ENCODE peak calls at places on chromosomes 4 and X, in nine cellular contexts. P, Q, L, R, A, C, X, W and F are unnamed samples.

GRCh38 chr4:90769251-90769650 is 642.1 kb downstream of the CCSER1 start:
- DNase-seq in Q (no peak), R (no peak), X (no peak), A (no peak), W (no peak), L (no peak), P (no peak), C (no peak), F (no peak)

GRCh38 chrX:94977562-94977961 is 1303.6 kb downstream of the FAM133A start:
- DNase-seq in X (no peak), A (no peak), P (no peak), W (no peak), L (no peak), R (no peak), C (no peak), Q (no peak), F (no peak)

GRCh38 chr4:87274327-87274726 is 48.4 kb downstream of the HSD17B13 start:
- DNase-seq in C (no peak), X (no peak), W (no peak), Q (no peak), A (no peak), P (no peak), L (no peak), R (no peak), F (no peak)

GRCh38 chr4:109730294-109731051 is 603 bp upstream of the PLA2G12A start:
- DNase-seq in A (no peak), C (no peak), W (no peak), R (peak; percentile 65), X (no peak), Q (peak; percentile 82), L (no peak), P (peak; percentile 18), F (no peak)

GRCh38 chr4:67744561-67745283 is 9.5 kb downstream of the GNRHR start:
- DNase-seq in W (no peak), X (no peak), R (no peak), L (no peak), C (no peak), A (no peak), Q (peak; percentile 78), P (no peak), F (no peak)

GRCh38 chr4:8710416-8710815 is 117.9 kb downstream of the CPZ start:
- DNase-seq in L (no peak), W (no peak), R (no peak), Q (no peak), A (no peak), C (no peak), P (no peak), X (no peak), F (no peak)

GRCh38 chr4:108446554-108446953 is 173.8 kb upstream of the RPL34 start:
- DNase-seq in Q (no peak), R (no peak), L (no peak), X (no peak), W (no peak), C (no peak), P (no peak), A (no peak), F (no peak)

GRCh38 chr4:76738081-76738931 is 159.6 kb downstream of the SOWAHB start:
- DNase-seq in R (peak; percentile 31), L (no peak), C (no peak), Q (peak; percentile 94), P (peak; percentile 91), X (no peak), W (no peak), A (no peak), F (no peak)

GRCh38 chr4:48016141-48017107 is at the start of the genes CNGA1 and NIPAL1:
- DNase-seq in R (peak; percentile 89), A (peak; percentile 69), P (no peak), X (peak; percentile 64), W (peak; percentile 71), L (peak; percentile 62), Q (peak; percentile 81), C (peak; percentile 62), F (peak; percentile 66)

GRCh38 chrX:46198858-46199257 is 346.4 kb downstream of the ZNF674 start:
- DNase-seq in W (no peak), R (no peak), Q (no peak), L (no peak), C (no peak), P (no peak), X (no peak), A (no peak), F (peak; percentile 73)

GRCh38 chr4:70759126-70759525 is 37.4 kb downstream of the RUFY3 start:
- DNase-seq in A (no peak), W (no peak), L (no peak), X (no peak), R (no peak), Q (no peak), P (no peak), C (no peak), F (no peak)

GRCh38 chr4:73172166-73172565 is 86.4 kb downstream of the ANKRD17 start:
- DNase-seq in X (no peak), P (no peak), C (no peak), R (no peak), W (no peak), Q (no peak), A (no peak), L (no peak), F (no peak)

GRCh38 chrX:133335027-133335426 is 80.3 kb downstream of the GPC4 start:
- DNase-seq in A (no peak), P (peak; percentile 4), W (no peak), Q (peak; percentile 57), X (peak; percentile 0), R (no peak), L (no peak), C (no peak), F (no peak)

GRCh38 chrX:323721-324628 is 5.4 kb upstream of the GTPBP6 start:
- DNase-seq in P (peak; percentile 16), L (peak; percentile 100), C (no peak), A (no peak), X (no peak), Q (peak; percentile 61), R (no peak), W (no peak), F (peak; percentile 68)

GRCh38 chrX:6898371-6898770 is 249.1 kb upstream of the STS start:
- DNase-seq in Q (no peak), P (no peak), C (no peak), R (no peak), W (no peak), X (no peak), L (no peak), A (no peak), F (no peak)

GRCh38 chr4:127410644-127411043 is 222.1 kb upstream of the INTU start:
- DNase-seq in X (no peak), C (no peak), Q (no peak), L (no peak), P (no peak), A (no peak), R (no peak), W (no peak), F (no peak)

GRCh38 chr4:15239866-15240265 is 188.0 kb upstream of the C1QTNF7 start:
- DNase-seq in P (no peak), Q (no peak), W (no peak), L (no peak), R (peak; percentile 55), X (no peak), A (no peak), C (no peak), F (no peak)